ENCODE peak calls at places on chromosome 20, in ten cellular contexts. X, E, Q, W, K, V, N, Z, L and U are unnamed samples.

GRCh38 chr20:52972190-52972937 is at the start of gene TSHZ2:
- DNase-seq in X (peak; percentile 43), W (peak; percentile 58), E (no peak), Q (peak; percentile 72), N (no peak), L (peak; percentile 19), V (peak; percentile 61), K (peak; percentile 73), Z (peak; percentile 21), U (no peak)

GRCh38 chr20:7399575-7399974 is 540.7 kb downstream of the HAO1 start:
- DNase-seq in L (no peak), E (no peak), X (no peak), Q (no peak), N (no peak), W (no peak), V (no peak), K (no peak), Z (no peak), U (no peak)

GRCh38 chr20:10337291-10337690 is 96.7 kb downstream of the MKKS start:
- DNase-seq in W (no peak), Z (peak; percentile 44), X (no peak), N (no peak), K (no peak), Q (no peak), L (no peak), V (no peak), E (no peak), U (no peak)

GRCh38 chr20:48846516-48847492 is 19.0 kb upstream of the PREX1 start:
- DNase-seq in E (no peak), V (no peak), N (no peak), X (no peak), L (no peak), K (no peak), Q (peak; percentile 54), W (no peak), Z (peak; percentile 58), U (no peak)

GRCh38 chr20:62029951-62030350 is 35.7 kb downstream of the TAF4 start:
- DNase-seq in Z (no peak), Q (no peak), W (no peak), N (no peak), X (no peak), E (no peak), K (no peak), L (no peak), V (no peak), U (no peak)

GRCh38 chr20:51127713-51128112 is 104.8 kb upstream of the KCNG1 start:
- DNase-seq in V (no peak), L (no peak), K (no peak), N (no peak), X (no peak), Q (no peak), W (no peak), E (no peak), Z (no peak), U (no peak)

GRCh38 chr20:11457476-11457875 is 460.2 kb upstream of the BTBD3 start:
- DNase-seq in W (no peak), L (peak; percentile 48), E (no peak), X (no peak), V (no peak), Z (no peak), Q (no peak), K (peak; percentile 82), N (no peak), U (no peak)

GRCh38 chr20:38213607-38213940 is 47.0 kb downstream of the KIAA1755 start:
- DNase-seq in L (no peak), V (no peak), E (no peak), W (no peak), Q (no peak), N (no peak), X (no peak), Z (no peak), K (no peak), U (no peak)

GRCh38 chr20:43981535-43981934 is 66.9 kb downstream of the TOX2 start:
- DNase-seq in W (no peak), K (no peak), L (no peak), E (no peak), X (no peak), V (no peak), Z (no peak), N (no peak), Q (no peak), U (no peak)

GRCh38 chr20:49285233-49285668 is 7.4 kb upstream of the ZNFX1 start:
- DNase-seq in V (no peak), W (no peak), X (no peak), E (no peak), L (no peak), N (no peak), Z (no peak), K (no peak), Q (no peak), U (no peak)

GRCh38 chr20:58621906-58622548 is 29.1 kb upstream of the STX16 start:
- DNase-seq in Q (no peak), Z (peak; percentile 28), W (no peak), X (no peak), L (no peak), N (peak; percentile 10), K (no peak), V (no peak), E (no peak), U (no peak)

GRCh38 chr20:58617158-58617557 is 33.9 kb upstream of the STX16 start:
- DNase-seq in N (no peak), V (no peak), L (no peak), W (no peak), Q (no peak), X (no peak), K (no peak), Z (no peak), E (no peak), U (no peak)

GRCh38 chr20:58616411-58616810 is 34.7 kb upstream of the STX16 start:
- DNase-seq in N (no peak), L (no peak), V (no peak), X (no peak), Z (no peak), Q (no peak), K (no peak), W (no peak), E (no peak), U (no peak)

GRCh38 chr20:58619847-58620431 is 31.1 kb upstream of the STX16 start:
- DNase-seq in L (no peak), V (no peak), Q (no peak), Z (no peak), K (no peak), N (peak; percentile 38), X (no peak), W (no peak), E (no peak), U (no peak)

GRCh38 chr20:58618694-58619540 is 32.2 kb upstream of the STX16 start:
- DNase-seq in N (no peak), V (no peak), W (no peak), X (no peak), E (peak; percentile 59), L (peak; percentile 94), Z (peak; percentile 82), K (peak; percentile 80), Q (peak; percentile 27), U (no peak)
- H3K4me3 ChIP-seq in N (no peak overlapping the region), V (no peak overlapping the region), W (no peak overlapping the region), X (no peak overlapping the region), E (no peak overlapping the region), L (no peak overlapping the region), Z (no peak overlapping the region), K (no peak overlapping the region), Q (no peak overlapping the region), U (no peak overlapping the region)

GRCh38 chr20:36210561-36210960 is 25.7 kb upstream of the AAR2 start:
- DNase-seq in N (no peak), Q (no peak), X (no peak), W (no peak), V (no peak), E (no peak), K (peak; percentile 3), L (no peak), Z (no peak), U (no peak)
- TF ChIP-seq CTCF in N (no peak), Q (no peak), X (no peak), W (no peak), V (no peak), E (no peak), K (no peak), L (peak; percentile 10), Z (no peak), U (no peak)

GRCh38 chr20:31549513-31549880 is 35.3 kb downstream of the HM13 start:
- DNase-seq in V (no peak), L (no peak), W (no peak), K (no peak), E (no peak), Q (no peak), Z (no peak), N (no peak), X (no peak), U (no peak)
- H3K4me3 ChIP-seq in V (no peak overlapping the region), L (no peak overlapping the region), W (no peak overlapping the region), K (no peak overlapping the region), E (no peak overlapping the region), Q (no peak overlapping the region), Z (no peak overlapping the region), N (no peak overlapping the region), X (no peak overlapping the region), U (no peak overlapping the region)

GRCh38 chr20:45470939-45471338 is 1.4 kb downstream of the WFDC2 start:
- DNase-seq in N (no peak), L (no peak), Z (no peak), K (no peak), E (no peak), V (no peak), X (no peak), Q (peak; percentile 33), W (no peak), U (no peak)
- TF ChIP-seq CTCF in N (no peak), L (no peak), Z (no peak), K (no peak), E (peak; percentile 14), V (no peak), X (peak; percentile 20), Q (peak; percentile 10), W (peak; percentile 3), U (no peak)

GRCh38 chr20:34337544-34337943 is 25.5 kb upstream of the ITCH start:
- DNase-seq in N (no peak), W (no peak), V (no peak), Q (no peak), K (no peak), L (no peak), E (no peak), Z (no peak), X (no peak), U (no peak)
- H3K4me3 ChIP-seq in N (no peak overlapping the region), W (no peak overlapping the region), V (no peak overlapping the region), Q (no peak overlapping the region), K (no peak overlapping the region), L (no peak overlapping the region), E (no peak overlapping the region), Z (no peak overlapping the region), X (no peak overlapping the region), U (no peak overlapping the region)

GRCh38 chr20:31720486-31721407 is 1.9 kb downstream of the BCL2L1 start:
- DNase-seq in K (no peak), W (no peak), Z (no peak), V (peak; percentile 51), L (no peak), E (no peak), Q (no peak), X (no peak), N (no peak), U (no peak)
- TF ChIP-seq CTCF in K (no peak), W (no peak), Z (peak; percentile 17), V (no peak), L (no peak), E (no peak), Q (no peak), X (no peak), N (no peak), U (no peak)

GRCh38 chr20:56429496-56429895 is 17.4 kb downstream of the CASS4 start:
- DNase-seq in L (peak; percentile 67), E (no peak), K (peak; percentile 93), V (no peak), Q (no peak), W (no peak), Z (peak; percentile 53), X (peak; percentile 12), N (no peak), U (no peak)
- H3K4me3 ChIP-seq in L (no peak overlapping the region), E (no peak overlapping the region), K (no peak overlapping the region), V (no peak overlapping the region), Q (no peak overlapping the region), W (no peak overlapping the region), Z (no peak overlapping the region), X (no peak overlapping the region), N (no peak overlapping the region), U (no peak overlapping the region)